ENCODE peak calls at places on chromosome 18, in five cellular contexts. L is activated CD4-positive, alpha-beta T cell treated with anti-CD3 and anti-CD28 coated beads, Interleukin-2, amount 50 U/mL, for 4 hours; R is fibroblast of pulmonary artery; G is EL; P is activated CD8-positive, alpha-beta memory T cell treated with anti-CD3 and anti-CD28 coated beads, Interleukin-2, amount 50 U/mL, for 48 hours. H is an unnamed sample.

GRCh38 chr18:55858661-55859111 is 270.7 kb upstream of the TCF4 start:
- DNase-seq in L (no peak), R (no peak), G (peak), P (no peak), H (no peak)

GRCh38 chr18:57813245-57813644 is 10.1 kb upstream of the ATP8B1 start:
- DNase-seq in L (no peak), R (peak), G (peak), P (no peak), H (no peak)

GRCh38 chr18:43935051-43935412 is 657.7 kb upstream of the SYT4 start:
- DNase-seq in L (no peak), R (peak), G (no peak), P (no peak), H (no peak)

GRCh38 chr18:31424383-31424988 is 23.1 kb upstream of the DSG3 start:
- DNase-seq in L (no peak), R (peak), G (no peak), P (no peak), H (no peak)

GRCh38 chr18:67432806-67433205 is 83.7 kb downstream of the DSEL start:
- DNase-seq in L (no peak), R (no peak), G (peak), P (no peak), H (no peak)

GRCh38 chr18:7616661-7617060 is 49.5 kb downstream of the PTPRM start:
- DNase-seq in L (no peak), R (no peak), G (peak), P (no peak), H (no peak)

GRCh38 chr18:13375302-13376255 is 157.0 kb downstream of the LDLRAD4 start:
- DNase-seq in L (peak), R (peak), G (peak), P (peak), H (peak)

GRCh38 chr18:55247032-55247431 is 287.8 kb upstream of the CCDC68 start:
- DNase-seq in L (no peak), R (no peak), G (peak), P (no peak), H (no peak)

GRCh38 chr18:74171910-74172606 is 23.7 kb downstream of the TIMM21 start:
- DNase-seq in L (no peak), R (no peak), G (no peak), P (no peak), H (no peak)

GRCh38 chr18:63339920-63340484 is 20.4 kb upstream of the BCL2 start:
- DNase-seq in L (peak), R (peak), G (peak), P (no peak), H (no peak)

GRCh38 chr18:34528177-34528576 is 181.9 kb upstream of the DTNA start:
- DNase-seq in L (no peak), R (no peak), G (no peak), P (no peak), H (no peak)

GRCh38 chr18:9782073-9782857 is 74.2 kb downstream of the RAB31 start:
- DNase-seq in L (no peak), R (peak), G (peak), P (no peak), H (no peak)

GRCh38 chr18:21997207-21998143 is 171.9 kb upstream of the GATA6 start:
- DNase-seq in L (no peak), R (peak), G (peak), P (no peak), H (no peak)

GRCh38 chr18:59308201-59309014 is 10.0 kb downstream of the CPLX4 start:
- DNase-seq in L (peak), R (peak), G (peak), P (peak), H (peak)

GRCh38 chr18:68549257-68549871 is 165.5 kb downstream of the TMX3 start:
- DNase-seq in L (no peak), R (peak), G (peak), P (no peak), H (no peak)

GRCh38 chr18:22277758-22278157 is 108.4 kb downstream of the GATA6 start:
- DNase-seq in L (no peak), R (peak), G (no peak), P (no peak), H (no peak)

GRCh38 chr18:67525328-67526110 is 9.0 kb upstream of the DSEL start:
- DNase-seq in L (no peak), R (peak), G (peak), P (no peak), H (peak)

GRCh38 chr18:21907451-21907850 is 166.9 kb downstream of the MIB1 start:
- DNase-seq in L (no peak), R (no peak), G (no peak), P (no peak), H (no peak)

GRCh38 chr18:36663312-36663711 is 165.5 kb downstream of the TPGS2 start:
- DNase-seq in L (no peak), R (peak), G (no peak), P (no peak), H (no peak)

GRCh38 chr18:6920099-6920955 is 190.8 kb downstream of the ARHGAP28 start:
- DNase-seq in L (no peak), R (peak), G (peak), P (peak), H (no peak)

GRCh38 chr18:22285299-22286140 is 116.1 kb downstream of the GATA6 start:
- DNase-seq in L (no peak), R (peak), G (peak), P (no peak), H (no peak)

GRCh38 chr18:49548266-49548665 is 13.6 kb upstream of the LIPG start:
- DNase-seq in L (no peak), R (peak), G (peak), P (no peak), H (no peak)

GRCh38 chr18:48590678-48591077 is 51.8 kb downstream of the CTIF start:
- DNase-seq in L (no peak), R (peak), G (peak), P (no peak), H (no peak)

GRCh38 chr18:73340135-73340934 is 472.5 kb upstream of the NETO1 start:
- DNase-seq in L (no peak), R (peak), G (peak), P (no peak), H (no peak)

GRCh38 chr18:50545936-50546335 is 14.0 kb upstream of the MAPK4 start:
- DNase-seq in L (no peak), R (no peak), G (no peak), P (no peak), H (no peak)

GRCh38 chr18:21458322-21458721 is 142.2 kb downstream of the ESCO1 start:
- DNase-seq in L (no peak), R (no peak), G (no peak), P (no peak), H (no peak)

GRCh38 chr18:26405190-26405781 is 143.1 kb downstream of the KCTD1 start:
- DNase-seq in L (no peak), R (peak), G (peak), P (no peak), H (no peak)

GRCh38 chr18:58723810-58724602 is 52.7 kb downstream of the MALT1 start:
- DNase-seq in L (no peak), R (peak), G (no peak), P (no peak), H (no peak)

GRCh38 chr18:64410685-64411084 is 261.8 kb upstream of the LINC00305 start:
- DNase-seq in L (no peak), R (no peak), G (no peak), P (no peak), H (no peak)

GRCh38 chr18:23257686-23258565 is 122.6 kb downstream of the CABLES1 start:
- DNase-seq in L (no peak), R (peak), G (peak), P (no peak), H (no peak)

GRCh38 chr18:67783215-67783946 is 266.9 kb upstream of the DSEL start:
- DNase-seq in L (no peak), R (peak), G (peak), P (no peak), H (no peak)

GRCh38 chr18:37495354-37495753 is 70.2 kb downstream of the CELF4 start:
- DNase-seq in L (no peak), R (no peak), G (no peak), P (no peak), H (no peak)

GRCh38 chr18:2123077-2123476 is 448.2 kb downstream of the METTL4 start:
- DNase-seq in L (no peak), R (no peak), G (no peak), P (no peak), H (no peak)

GRCh38 chr18:62521588-62521987 is 1.2 kb upstream of the ZCCHC2 start:
- DNase-seq in L (no peak), R (peak), G (peak), P (no peak), H (no peak)

GRCh38 chr18:59743561-59743960 is 46.3 kb upstream of the CCBE1 start:
- DNase-seq in L (no peak), R (peak), G (peak), P (no peak), H (no peak)

GRCh38 chr18:26056291-26056690 is 34.1 kb downstream of the SS18 start:
- DNase-seq in L (no peak), R (peak), G (peak), P (no peak), H (no peak)

GRCh38 chr18:36693931-36694661 is 134.7 kb downstream of the TPGS2 start:
- DNase-seq in L (no peak), R (no peak), G (peak), P (no peak), H (no peak)

GRCh38 chr18:47754311-47755101 is 176.0 kb downstream of the SMAD2 start:
- DNase-seq in L (peak), R (peak), G (peak), P (peak), H (no peak)

H was measured in osteocyte.